ENCODE peak calls at places on chromosome 3, in nine cellular contexts. N is right cardiac atrium, J is tibial artery, R is endothelial cell of umbilical vein, F is neural progenitor cell, Y is Peyer's patch, A is stomach, O is HepG2, C is DND-41. H is an unnamed sample.

GRCh38 chr3:16816048-16816780 is 68.5 kb upstream of the PLCL2 start:
- DNase-seq in N (no peak), J (no peak), R (no peak), F (no peak), Y (no peak), A (no peak), O (no peak), C (no peak), H (no peak)

GRCh38 chr3:23129062-23129461 is 74.1 kb upstream of the UBE2E2 start:
- DNase-seq in N (no peak), J (no peak), R (no peak), F (no peak), Y (no peak), A (no peak), O (no peak), C (no peak), H (no peak)

GRCh38 chr3:16322189-16322588 is 57.2 kb downstream of the OXNAD1 start:
- DNase-seq in N (no peak), J (no peak), R (no peak), F (no peak), Y (no peak), A (no peak), O (no peak), C (no peak), H (no peak)

GRCh38 chr3:115986555-115987207 is 363.4 kb downstream of the GAP43 start:
- DNase-seq in N (no peak), J (no peak), R (no peak), F (peak; percentile 47), Y (no peak), A (no peak), O (peak; percentile 46), C (no peak), H (no peak)

GRCh38 chr3:149581681-149582349 is 76.0 kb downstream of the WWTR1 start:
- DNase-seq in N (peak; percentile 32), J (peak; percentile 51), R (peak; percentile 84), F (peak; percentile 44), Y (no peak), A (no peak), O (no peak), C (no peak), H (no peak)

GRCh38 chr3:61927332-61927731 is 366.0 kb downstream of the PTPRG start:
- DNase-seq in N (peak; percentile 89), J (peak; percentile 73), R (peak; percentile 41), F (no peak), Y (no peak), A (no peak), O (no peak), C (peak; percentile 55), H (no peak)

GRCh38 chr3:122758877-122759670 is 34.6 kb downstream of the HSPBAP1 start:
- DNase-seq in N (no peak), J (no peak), R (peak; percentile 31), F (no peak), Y (no peak), A (no peak), O (no peak), C (no peak), H (no peak)

GRCh38 chr3:46629571-46630517 is 17.5 kb downstream of the FAM240A start:
- DNase-seq in N (peak; percentile 86), J (peak; percentile 67), R (peak; percentile 86), F (peak; percentile 91), Y (peak; percentile 87), A (peak; percentile 84), O (no peak), C (peak; percentile 81), H (peak; percentile 87)

DNA sequence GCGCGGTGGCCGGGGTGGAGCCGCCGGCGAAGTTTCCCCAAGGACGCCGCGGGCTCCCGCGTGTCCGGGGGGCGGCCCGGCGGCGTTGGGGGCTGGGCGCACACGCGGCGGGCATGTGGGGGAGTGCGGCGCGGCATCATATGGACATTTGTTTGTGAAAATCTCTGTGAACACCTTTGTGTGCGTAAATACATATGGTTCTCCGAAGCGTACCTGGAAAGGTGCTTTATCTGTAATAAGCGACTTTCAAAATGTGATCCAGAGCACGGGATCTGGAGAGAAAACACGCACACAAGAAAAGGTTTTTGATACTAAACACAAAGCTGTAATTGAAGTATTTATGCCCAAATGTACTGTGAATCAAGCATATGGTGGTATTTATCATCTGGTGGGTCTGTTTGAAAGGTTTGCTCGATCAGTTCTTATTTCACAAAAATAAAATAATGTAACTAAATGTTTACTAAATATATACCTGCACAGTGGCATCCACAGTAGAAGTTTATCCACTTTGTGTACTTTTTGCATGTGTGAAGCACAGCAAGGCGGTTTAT is 727 bp upstream of the TBL1XR1 start:
- DNase-seq in N (no peak), J (no peak), R (peak; percentile 58), F (no peak), Y (no peak), A (no peak), O (no peak), C (no peak), H (no peak)
- H3K4me3 ChIP-seq in N (peak overlapping the region; percentile 100), J (peak overlapping the region; percentile 91), R (peak overlapping the region; percentile 74), F (peak overlapping the region; percentile 55), Y (peak overlapping the region; percentile 93), A (peak overlapping the region; percentile 91), O (peak overlapping the region; percentile 64), C (peak overlapping the region; percentile 46), H (peak overlapping the region; percentile 74)

GRCh38 chr3:125200731-125201139 is 11.8 kb downstream of the SLC12A8 start:
- DNase-seq in N (no peak), J (no peak), R (no peak), F (no peak), Y (no peak), A (no peak), O (peak; percentile 32), C (no peak), H (no peak)

GRCh38 chr3:125206934-125207333 is 5.6 kb downstream of the SLC12A8 start:
- DNase-seq in N (no peak), J (no peak), R (no peak), F (no peak), Y (no peak), A (no peak), O (no peak), C (no peak), H (no peak)

GRCh38 chr3:125202197-125202596 is 10.4 kb downstream of the SLC12A8 start:
- DNase-seq in N (no peak), J (no peak), R (no peak), F (peak; percentile 29), Y (no peak), A (no peak), O (no peak), C (no peak), H (no peak)

GRCh38 chr3:125207507-125207906 is 5.0 kb downstream of the SLC12A8 start:
- DNase-seq in N (no peak), J (no peak), R (no peak), F (no peak), Y (no peak), A (no peak), O (no peak), C (no peak), H (no peak)

GRCh38 chr3:125203731-125204130 is 8.8 kb downstream of the SLC12A8 start:
- DNase-seq in N (no peak), J (no peak), R (no peak), F (no peak), Y (no peak), A (no peak), O (no peak), C (no peak), H (no peak)
- H3K27ac ChIP-seq in N (no peak overlapping the region), J (no peak overlapping the region), R (no peak overlapping the region), F (no peak overlapping the region), Y (no peak overlapping the region), A (no peak overlapping the region), O (no peak overlapping the region), C (no peak overlapping the region), H (no peak overlapping the region)

GRCh38 chr3:144948711-144949110 is 977.1 kb downstream of the DIPK2A start:
- DNase-seq in N (no peak), J (no peak), R (no peak), F (no peak), Y (no peak), A (no peak), O (no peak), C (no peak), H (no peak)

DNA sequence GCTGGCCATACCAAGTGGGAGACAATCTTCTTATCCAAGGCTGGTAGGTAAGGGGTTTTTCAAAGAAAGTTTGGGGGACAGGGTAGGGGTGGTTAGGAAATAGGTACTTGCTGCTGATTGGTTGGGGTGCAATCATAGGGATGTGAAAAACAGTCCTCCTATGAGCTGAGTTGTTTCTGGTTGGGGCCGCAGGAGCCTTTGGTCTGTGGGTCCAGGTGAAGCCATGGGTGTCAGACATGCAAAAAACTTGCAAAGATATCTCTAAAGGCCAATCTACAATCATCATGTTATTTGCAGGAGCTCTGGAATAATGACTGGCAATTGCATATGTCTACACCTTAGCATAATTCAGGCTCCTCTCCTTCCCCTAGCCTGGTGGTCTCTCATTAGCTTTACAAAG is 982.3 kb downstream of the DIPK2A start:
- DNase-seq in N (no peak), J (no peak), R (no peak), F (no peak), Y (no peak), A (no peak), O (no peak), C (no peak), H (no peak)
- H3K4me3 ChIP-seq in N (no peak overlapping the region), J (no peak overlapping the region), R (no peak overlapping the region), F (no peak overlapping the region), Y (no peak overlapping the region), A (no peak overlapping the region), O (no peak overlapping the region), C (no peak overlapping the region), H (no peak overlapping the region)

GRCh38 chr3:195196266-195196665 is 74.7 kb downstream of the XXYLT1 start:
- DNase-seq in N (no peak), J (no peak), R (peak; percentile 65), F (no peak), Y (no peak), A (peak; percentile 3), O (no peak), C (no peak), H (no peak)

GRCh38 chr3:195191580-195191979 is 79.4 kb downstream of the XXYLT1 start:
- DNase-seq in N (no peak), J (no peak), R (no peak), F (no peak), Y (no peak), A (no peak), O (no peak), C (no peak), H (no peak)

GRCh38 chr3:195195321-195196209 is 75.4 kb downstream of the XXYLT1 start:
- DNase-seq in N (no peak), J (no peak), R (peak; percentile 57), F (peak; percentile 87), Y (no peak), A (no peak), O (no peak), C (no peak), H (no peak)

GRCh38 chr3:195197764-195198423 is 73.1 kb downstream of the XXYLT1 start:
- DNase-seq in N (no peak), J (no peak), R (peak; percentile 67), F (no peak), Y (no peak), A (peak; percentile 8), O (no peak), C (no peak), H (no peak)

DNA sequence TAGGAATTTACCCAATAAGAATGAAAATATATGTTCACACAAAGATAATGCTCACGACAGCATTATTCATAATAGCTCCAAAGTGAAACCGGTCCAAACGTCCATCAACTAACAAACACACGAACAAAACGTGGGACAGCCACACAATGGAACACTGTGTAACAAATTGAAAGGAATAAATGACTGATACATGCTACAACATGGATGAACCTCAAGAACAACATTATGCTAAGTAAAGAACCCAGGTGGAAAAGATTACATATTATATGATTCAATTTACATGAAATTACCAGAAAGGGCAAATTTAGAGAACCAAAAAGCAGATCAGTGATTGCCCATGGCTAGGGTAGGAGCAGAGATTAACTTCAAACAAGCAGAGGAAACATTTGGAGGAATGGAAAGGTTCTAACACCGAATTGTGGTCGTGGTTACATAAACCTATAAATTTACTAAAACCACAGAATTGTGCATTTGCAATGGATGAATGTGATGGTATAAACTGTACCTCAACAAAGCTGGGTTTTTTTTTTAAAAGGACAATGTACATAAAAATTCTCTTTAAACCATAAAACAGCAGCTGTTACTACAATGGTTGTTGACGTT is 76.3 kb downstream of the XXYLT1 start:
- DNase-seq in N (no peak), J (no peak), R (peak; percentile 67), F (no peak), Y (no peak), A (no peak), O (no peak), C (no peak), H (no peak)
- H3K27ac ChIP-seq in N (no peak overlapping the region), J (no peak overlapping the region), R (peak overlapping the region; percentile 79), F (no peak overlapping the region), Y (no peak overlapping the region), A (no peak overlapping the region), O (peak overlapping the region; percentile 24), C (no peak overlapping the region), H (no peak overlapping the region)